ENCODE peak calls at places on chromosomes 4 and X, in eight cellular contexts. I is suprapubic skin, H is astrocyte, B is mammary epithelial cell, K is left lung, W is uterus, Q is dorsolateral prefrontal cortex, G is PC-3. E is an unnamed sample.

GRCh38 chrX:30910124-30910860 is 21.2 kb upstream of the TAB3 start:
- DNase-seq in I (no peak), H (peak; percentile 43), B (no peak), K (no peak), W (no peak), Q (no peak), G (no peak), E (no peak)

GRCh38 chr4:183798921-183799307 is 106.2 kb upstream of the STOX2 start:
- DNase-seq in I (no peak), H (no peak), B (peak; percentile 6), K (no peak), W (no peak), Q (no peak), G (no peak), E (no peak)

GRCh38 chr4:26288308-26288982 is 32.4 kb upstream of the RBPJ start:
- DNase-seq in I (no peak), H (peak; percentile 41), B (no peak), K (peak; percentile 44), W (no peak), Q (no peak), G (peak; percentile 59), E (peak; percentile 35)

GRCh38 chr4:139460565-139460964 is 6.6 kb downstream of the RAB33B start:
- DNase-seq in I (no peak), H (no peak), B (no peak), K (no peak), W (no peak), Q (no peak), G (no peak), E (no peak)

GRCh38 chrX:74179071-74179470 is 124.9 kb upstream of the ZCCHC13 start:
- DNase-seq in I (no peak), H (peak; percentile 66), B (no peak), K (no peak), W (no peak), Q (no peak), G (peak; percentile 62), E (no peak)

GRCh38 chr4:46648088-46648744 is 258.3 kb upstream of the GABRA2 start:
- DNase-seq in I (no peak), H (no peak), B (peak; percentile 72), K (no peak), W (no peak), Q (no peak), G (peak; percentile 64), E (peak; percentile 5)

GRCh38 chr4:144948009-144948408 is 150.0 kb downstream of the ANAPC10 start:
- DNase-seq in I (no peak), H (peak; percentile 13), B (no peak), K (no peak), W (no peak), Q (no peak), G (no peak), E (no peak)

GRCh38 chrX:129771266-129771995 is 8.3 kb upstream of the SASH3 start:
- DNase-seq in I (no peak), H (no peak), B (no peak), K (no peak), W (no peak), Q (no peak), G (no peak), E (no peak)

GRCh38 chr4:153553820-153554173 is 87.6 kb downstream of the TMEM131L start:
- DNase-seq in I (no peak), H (no peak), B (no peak), K (no peak), W (no peak), Q (no peak), G (no peak), E (no peak)

GRCh38 chr4:84573738-84574720 is 8.9 kb upstream of the CDS1 start:
- DNase-seq in I (no peak), H (no peak), B (peak; percentile 60), K (no peak), W (no peak), Q (no peak), G (peak; percentile 57), E (no peak)

GRCh38 chr4:11355224-11355623 is 73.5 kb downstream of the HS3ST1 start:
- DNase-seq in I (no peak), H (no peak), B (no peak), K (no peak), W (no peak), Q (no peak), G (no peak), E (no peak)

GRCh38 chrX:37348237-37349130 is 680 bp upstream of the PRRG1 start:
- DNase-seq in I (no peak), H (peak; percentile 43), B (no peak), K (no peak), W (no peak), Q (no peak), G (peak; percentile 10), E (no peak)

GRCh38 chrX:53320543-53321215 is 39.3 kb upstream of the IQSEC2 start:
- DNase-seq in I (no peak), H (no peak), B (no peak), K (no peak), W (no peak), Q (peak; percentile 54), G (no peak), E (no peak)

GRCh38 chr4:24805036-24805435 is 9.7 kb downstream of the SOD3 start:
- DNase-seq in I (peak; percentile 29), H (no peak), B (peak; percentile 29), K (no peak), W (no peak), Q (no peak), G (no peak), E (peak; percentile 40)

GRCh38 chr4:89324671-89325070 is 17.1 kb upstream of the GPRIN3 start:
- DNase-seq in I (no peak), H (peak; percentile 43), B (no peak), K (peak; percentile 44), W (no peak), Q (no peak), G (no peak), E (no peak)

GRCh38 chr4:167233523-167234387 is 539 bp downstream of the SPOCK3 start:
- DNase-seq in I (no peak), H (peak; percentile 21), B (peak; percentile 10), K (no peak), W (no peak), Q (peak; percentile 59), G (peak; percentile 26), E (no peak)

GRCh38 chr4:122874194-122874593 is 47.6 kb downstream of the FGF2 start:
- DNase-seq in I (no peak), H (peak; percentile 82), B (peak; percentile 55), K (no peak), W (no peak), Q (no peak), G (peak; percentile 67), E (peak; percentile 73)

GRCh38 chr4:54032558-54033135 is 31.8 kb downstream of the CHIC2 start:
- DNase-seq in I (no peak), H (no peak), B (peak; percentile 9), K (no peak), W (no peak), Q (no peak), G (no peak), E (no peak)

GRCh38 chr4:123444298-123444731 is 47.7 kb downstream of the SPRY1 start:
- DNase-seq in I (no peak), H (peak; percentile 37), B (no peak), K (peak; percentile 57), W (peak; percentile 31), Q (no peak), G (no peak), E (no peak)

GRCh38 chrX:146278381-146278780 is 460.8 kb downstream of the SLITRK2 start:
- DNase-seq in I (no peak), H (no peak), B (no peak), K (no peak), W (no peak), Q (no peak), G (no peak), E (no peak)
- TF ChIP-seq CTCF in I (no peak), H (no peak), B (no peak), K (no peak), W (no peak), Q (no peak), G (no peak), E (no peak)

GRCh38 chr4:166092797-166093196 is 219.8 kb downstream of the TLL1 start:
- DNase-seq in I (no peak), H (no peak), B (no peak), K (no peak), W (no peak), Q (no peak), G (peak; percentile 16), E (no peak)
- H3K27ac ChIP-seq in I (no peak overlapping the region), H (no peak overlapping the region), B (no peak overlapping the region), K (no peak overlapping the region), W (no peak overlapping the region), Q (no peak overlapping the region), G (no peak overlapping the region), E (no peak overlapping the region)

DNA sequence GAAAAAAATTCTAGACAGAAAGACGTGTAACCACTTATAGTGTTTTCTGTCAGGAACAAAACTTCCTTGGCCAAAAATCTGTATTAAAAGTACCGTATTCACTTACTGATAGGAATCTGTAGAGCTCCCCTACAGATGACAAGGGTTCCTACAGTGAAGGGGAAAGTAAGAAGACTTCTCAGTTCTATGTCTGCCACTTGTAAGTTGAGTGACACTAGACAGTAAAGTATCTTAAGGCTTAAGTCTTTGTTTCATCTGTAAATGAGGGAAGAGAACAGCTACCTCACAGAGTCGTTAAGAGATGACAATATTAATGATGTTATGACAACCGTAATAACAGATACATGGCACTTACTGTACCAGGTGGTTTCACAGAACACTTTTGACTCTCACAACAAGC is 3.3 kb downstream of the COQ2 start:
- DNase-seq in I (no peak), H (no peak), B (no peak), K (no peak), W (no peak), Q (no peak), G (peak; percentile 4), E (no peak)
- TF ChIP-seq CTCF in I (no peak), H (no peak), B (no peak), K (no peak), W (no peak), Q (no peak), G (no peak), E (no peak)

GRCh38 chr4:39029752-39030694 is 2.2 kb downstream of the TMEM156 start:
- DNase-seq in I (no peak), H (no peak), B (no peak), K (no peak), W (no peak), Q (no peak), G (peak; percentile 23), E (no peak)

GRCh38 chr4:39032218-39033085 is at the start of gene TMEM156:
- DNase-seq in I (no peak), H (no peak), B (peak; percentile 51), K (no peak), W (no peak), Q (no peak), G (peak; percentile 83), E (peak; percentile 26)

GRCh38 chr4:39026096-39026495 is 6.1 kb downstream of the TMEM156 start:
- DNase-seq in I (no peak), H (no peak), B (no peak), K (no peak), W (no peak), Q (no peak), G (no peak), E (no peak)

GRCh38 chr4:39025552-39026085 is 6.6 kb downstream of the TMEM156 start:
- DNase-seq in I (no peak), H (peak; percentile 26), B (no peak), K (no peak), W (no peak), Q (no peak), G (no peak), E (no peak)

DNA sequence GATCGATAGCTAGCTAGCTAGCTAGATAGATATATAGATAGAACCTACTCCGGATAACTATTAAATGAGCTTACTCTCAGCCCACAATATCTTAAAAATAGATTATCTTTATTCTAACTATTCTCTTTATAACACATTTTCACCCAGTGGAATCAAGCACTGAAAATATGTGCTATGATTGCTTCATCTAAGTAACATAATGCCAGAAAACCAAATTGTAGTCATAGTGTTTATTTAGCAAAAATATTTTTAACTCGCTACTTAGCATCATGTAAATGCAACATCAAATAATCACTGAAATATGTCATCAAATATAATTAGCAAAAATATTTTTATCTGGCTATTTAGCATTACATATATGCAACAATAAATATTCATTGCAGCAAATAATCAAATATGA is 1.5 kb downstream of the TMEM156 start:
- DNase-seq in I (no peak), H (no peak), B (no peak), K (no peak), W (no peak), Q (no peak), G (no peak), E (no peak)
- H3K27ac ChIP-seq in I (no peak overlapping the region), H (no peak overlapping the region), B (no peak overlapping the region), K (no peak overlapping the region), W (no peak overlapping the region), Q (no peak overlapping the region), G (peak overlapping the region; percentile 100), E (no peak overlapping the region)